ENCODE peak calls at places on chromosome 14, in five cellular contexts. W is heart left ventricle; U is upper lobe of left lung; K is CD8-positive, alpha-beta memory T cell; H is stomach. S is an unnamed sample. For H3K4me1, the result is how much of the 10 kb centered on the place peaks cover.

GRCh38 chr14:88961214-88961613 is 136.8 kb downstream of the TTC8 start:
- DNase-seq in W (no peak), U (no peak), K (no peak), H (no peak), S (no peak)

GRCh38 chr14:64682173-64682710 is 22.0 kb upstream of the PLEKHG3 start:
- DNase-seq in W (peak), U (no peak), K (no peak), H (peak), S (peak)

GRCh38 chr14:31283568-31284252 is 76.1 kb upstream of the HECTD1 start:
- DNase-seq in W (no peak), U (no peak), K (no peak), H (no peak), S (no peak)

GRCh38 chr14:53330441-53330840 is 177.3 kb upstream of the DDHD1 start:
- DNase-seq in W (no peak), U (no peak), K (no peak), H (no peak), S (no peak)

GRCh38 chr14:97380539-97380941 is 583.4 kb downstream of the VRK1 start:
- DNase-seq in W (no peak), U (no peak), K (no peak), H (no peak), S (no peak)

GRCh38 chr14:20757963-20758362 is 10.2 kb upstream of the EDDM3B start:
- DNase-seq in W (peak), U (peak), K (no peak), H (no peak), S (no peak)

GRCh38 chr14:61587397-61587713 is 108.0 kb upstream of the HIF1A start:
- DNase-seq in W (no peak), U (no peak), K (no peak), H (no peak), S (no peak)

GRCh38 chr14:45253754-45254300 is 825 bp upstream of the MIS18BP1 start:
- DNase-seq in W (no peak), U (peak), K (no peak), H (no peak), S (peak)

GRCh38 chr14:28102814-28103213 is 663.8 kb upstream of the FOXG1 start:
- DNase-seq in W (no peak), U (no peak), K (no peak), H (no peak), S (no peak)

GRCh38 chr14:101353422-101353821 is 207.9 kb upstream of the DIO3 start:
- DNase-seq in W (no peak), U (no peak), K (no peak), H (no peak), S (no peak)

GRCh38 chr14:77623201-77623600 is 6.8 kb upstream of the SPTLC2 start:
- DNase-seq in W (peak), U (no peak), K (no peak), H (no peak), S (no peak)

GRCh38 chr14:76956253-76957090 is 72.0 kb downstream of the IRF2BPL start:
- DNase-seq in W (peak), U (peak), K (peak), H (peak), S (peak)

GRCh38 chr14:76882646-76883045 is 56.4 kb downstream of the LRRC74A start:
- DNase-seq in W (no peak), U (no peak), K (no peak), H (no peak), S (no peak)

GRCh38 chr14:100816950-100817901 is 8.7 kb upstream of the MEG3 start:
- DNase-seq in W (no peak), U (no peak), K (no peak), H (no peak), S (no peak)

GRCh38 chr14:32478027-32478426 is 148.9 kb downstream of the AKAP6 start:
- DNase-seq in W (no peak), U (no peak), K (no peak), H (no peak), S (no peak)

GRCh38 chr14:63650336-63650952 is 8.8 kb upstream of the WDR89 start:
- DNase-seq in W (no peak), U (peak), K (peak), H (no peak), S (no peak)

GRCh38 chr14:32343926-32344430 is 14.9 kb downstream of the AKAP6 start:
- DNase-seq in W (no peak), U (no peak), K (no peak), H (no peak), S (no peak)

GRCh38 chr14:31420013-31420318 is 384 bp downstream of the HEATR5A start:
- DNase-seq in W (peak), U (peak), K (no peak), H (peak), S (peak)

GRCh38 chr14:75138492-75138891 is 11.6 kb upstream of the NEK9 start:
- DNase-seq in W (no peak), U (no peak), K (no peak), H (no peak), S (no peak)

GRCh38 chr14:53109028-53109687 is 44.0 kb downstream of the DDHD1 start:
- DNase-seq in W (no peak), U (no peak), K (peak), H (no peak), S (no peak)

GRCh38 chr14:74579447-74580274 is 32.4 kb downstream of the LTBP2 start:
- DNase-seq in W (no peak), U (no peak), K (peak), H (no peak), S (no peak)

DNA sequence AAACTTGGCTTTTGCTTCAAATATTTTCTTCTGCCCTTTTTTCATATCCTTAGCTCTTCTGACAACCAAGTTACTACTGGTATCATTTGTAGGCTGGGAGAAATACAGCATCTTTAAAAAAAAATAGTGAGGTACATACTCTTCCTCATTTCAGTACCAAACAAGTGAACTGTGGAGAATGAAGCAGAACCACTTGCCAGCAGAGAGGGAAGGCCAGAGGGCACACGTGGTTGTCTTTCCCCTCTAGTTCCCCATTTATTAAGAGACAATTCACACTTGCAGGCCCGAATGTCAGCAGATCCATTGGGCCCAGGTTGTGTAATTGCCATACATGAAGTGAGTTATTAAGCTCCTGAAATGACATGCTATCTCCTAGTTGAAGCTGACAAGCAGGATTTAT is 3.2 kb downstream of the SUSD6 start:
- DNase-seq in W (no peak), U (peak), K (no peak), H (no peak), S (no peak)
- H3K4me1 ChIP-seq in W (half or more), U (half or more), K (half or more), H (half or more), S (half or more)

GRCh38 chr14:36654185-36655053 is 7.2 kb upstream of the PAX9 start:
- DNase-seq in W (no peak), U (no peak), K (no peak), H (no peak), S (no peak)
- H3K27ac ChIP-seq in W (no peak), U (no peak), K (no peak), H (no peak), S (no peak)

GRCh38 chr14:103121161-103121845 is 2.0 kb upstream of the TNFAIP2 start:
- DNase-seq in W (peak), U (peak), K (no peak), H (no peak), S (no peak)
- H3K4me1 ChIP-seq in W (half or more), U (half or more), K (under half), H (half or more), S (under half)

GRCh38 chr14:92653162-92653651 is 95.2 kb downstream of the LGMN start:
- DNase-seq in W (no peak), U (no peak), K (no peak), H (no peak), S (no peak)
- H3K27ac ChIP-seq in W (no peak), U (peak), K (no peak), H (peak), S (peak)

GRCh38 chr14:92581966-92582566 is 68.5 kb downstream of the RIN3 start:
- DNase-seq in W (no peak), U (no peak), K (no peak), H (no peak), S (no peak)

GRCh38 chr14:92581206-92581605 is 67.6 kb downstream of the RIN3 start:
- DNase-seq in W (no peak), U (no peak), K (no peak), H (no peak), S (no peak)

GRCh38 chr14:92577321-92577742 is 63.8 kb downstream of the RIN3 start:
- DNase-seq in W (no peak), U (no peak), K (peak), H (no peak), S (no peak)

GRCh38 chr14:92578511-92578910 is 64.9 kb downstream of the RIN3 start:
- DNase-seq in W (no peak), U (no peak), K (no peak), H (no peak), S (no peak)

GRCh38 chr14:92579244-92579643 is 65.7 kb downstream of the RIN3 start:
- DNase-seq in W (no peak), U (no peak), K (no peak), H (no peak), S (no peak)
- H3K4me1 ChIP-seq in W (under half), U (under half), K (half or more), H (under half), S (under half)

GRCh38 chr14:90795744-90796143 is 20.5 kb downstream of the TTC7B start:
- DNase-seq in W (no peak), U (no peak), K (no peak), H (no peak), S (no peak)

GRCh38 chr14:90797451-90797850 is 18.8 kb downstream of the TTC7B start:
- DNase-seq in W (no peak), U (no peak), K (no peak), H (no peak), S (no peak)

GRCh38 chr14:90796319-90796718 is 19.9 kb downstream of the TTC7B start:
- DNase-seq in W (no peak), U (no peak), K (no peak), H (no peak), S (no peak)

GRCh38 chr14:90799420-90799819 is 16.8 kb downstream of the TTC7B start:
- DNase-seq in W (no peak), U (no peak), K (no peak), H (no peak), S (no peak)

DNA sequence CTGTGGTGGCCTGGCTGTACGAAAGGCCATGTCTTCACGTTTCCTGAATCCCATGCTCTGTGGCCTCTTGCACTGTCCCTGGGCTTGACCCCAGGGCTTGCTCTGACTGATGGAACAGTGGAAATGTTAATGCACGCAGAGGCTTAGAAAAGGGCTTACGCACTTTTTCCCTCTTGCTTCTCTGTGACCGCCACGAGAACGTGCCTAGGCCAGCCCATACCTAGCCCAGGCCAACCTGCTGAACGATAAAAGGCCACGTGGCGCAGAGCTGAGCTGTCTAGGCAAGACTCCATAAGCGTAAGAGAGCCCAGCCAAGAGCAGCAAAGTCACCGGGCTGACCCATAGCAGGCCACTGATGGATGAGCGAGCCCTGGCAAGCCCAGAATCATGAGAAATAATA is 18.3 kb downstream of the TTC7B start:
- DNase-seq in W (no peak), U (no peak), K (no peak), H (no peak), S (no peak)
- H3K27ac ChIP-seq in W (no peak), U (no peak), K (no peak), H (no peak), S (peak)

DNA sequence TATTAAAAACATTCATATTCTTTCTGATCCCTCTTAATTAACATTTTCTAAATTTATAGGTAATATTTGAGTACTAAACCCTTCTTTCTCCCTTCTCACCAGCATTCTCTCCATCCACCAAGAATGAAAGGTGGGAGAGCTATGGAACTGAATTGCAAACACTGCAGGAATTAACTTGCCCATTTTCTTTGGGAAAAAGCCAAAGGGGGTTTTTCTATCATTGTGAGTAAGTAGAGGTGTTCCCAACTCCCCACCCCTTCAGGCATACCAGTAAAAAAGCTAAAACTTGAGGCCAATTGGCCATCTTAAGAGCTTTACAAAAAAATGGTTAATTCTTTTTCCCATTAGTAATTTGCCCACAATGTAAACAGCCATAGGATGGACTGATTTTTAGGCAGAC is 23.7 kb downstream of the PCNX1 start:
- DNase-seq in W (no peak), U (no peak), K (no peak), H (no peak), S (no peak)
- H3K4me1 ChIP-seq in W (under half), U (under half), K (under half), H (half or more), S (under half)

DNA sequence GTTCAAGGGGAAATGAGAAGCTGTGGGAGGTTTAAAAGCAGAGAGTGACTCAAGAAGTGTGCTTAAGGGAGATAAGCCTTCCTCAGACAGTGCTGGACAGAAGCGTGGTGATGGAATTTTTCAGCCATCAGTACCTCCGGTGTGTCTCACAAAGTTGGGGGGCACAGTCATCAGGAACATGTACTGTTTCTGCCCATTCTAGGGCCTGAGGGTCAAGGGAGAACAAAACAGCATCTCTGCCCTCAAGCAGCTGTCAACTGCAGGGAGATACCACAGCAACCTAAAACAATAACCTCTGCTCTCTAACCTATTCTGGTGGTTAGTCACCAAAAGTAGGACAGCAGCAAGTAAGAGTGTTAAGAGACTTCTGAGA is 2.0 kb upstream of the STON2 start:
- DNase-seq in W (no peak), U (no peak), K (no peak), H (no peak), S (no peak)
- H3K27ac ChIP-seq in W (no peak), U (peak), K (no peak), H (peak), S (peak)

GRCh38 chr14:99413972-99414371 is 66.7 kb downstream of the SETD3 start:
- DNase-seq in W (no peak), U (no peak), K (no peak), H (no peak), S (no peak)

GRCh38 chr14:99415496-99416281 is 65.0 kb downstream of the SETD3 start:
- DNase-seq in W (peak), U (no peak), K (peak), H (peak), S (peak)

GRCh38 chr14:99413172-99413571 is 67.5 kb downstream of the SETD3 start:
- DNase-seq in W (no peak), U (no peak), K (no peak), H (no peak), S (no peak)

GRCh38 chr14:99410019-99410418 is 70.6 kb downstream of the SETD3 start:
- DNase-seq in W (no peak), U (no peak), K (no peak), H (no peak), S (no peak)

GRCh38 chr14:99412122-99413061 is 68.3 kb downstream of the SETD3 start:
- DNase-seq in W (no peak), U (no peak), K (no peak), H (no peak), S (no peak)
- H3K4me1 ChIP-seq in W (under half), U (under half), K (under half), H (under half), S (under half)

DNA sequence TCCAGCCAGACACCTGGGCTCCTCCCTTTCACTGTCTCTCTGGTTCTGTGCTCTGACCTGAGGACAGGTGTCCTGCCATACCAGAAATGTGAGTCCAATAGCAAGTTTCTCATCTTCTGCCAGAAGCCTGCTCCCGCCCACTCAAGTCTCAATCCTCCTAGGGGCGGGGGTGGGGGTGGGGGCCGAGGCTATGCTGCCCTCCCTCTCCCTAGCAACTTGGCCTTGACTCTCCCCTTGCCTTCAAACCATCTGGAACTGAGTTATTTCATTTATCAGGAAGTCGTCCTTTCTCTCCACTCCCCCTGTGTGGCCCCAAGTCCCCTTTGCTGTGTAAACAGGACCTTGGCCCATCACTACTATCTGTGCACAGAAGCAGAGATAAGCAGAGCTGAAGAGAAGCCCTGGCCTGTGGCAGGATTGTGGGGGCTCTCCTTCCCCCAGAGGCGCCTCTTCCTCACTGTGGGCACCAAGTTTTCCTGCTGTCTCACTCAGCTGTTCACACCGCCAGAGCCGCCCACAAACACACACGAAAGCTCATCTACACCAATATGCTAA is 117.1 kb downstream of the DPF3 start:
- DNase-seq in W (no peak), U (no peak), K (no peak), H (no peak), S (no peak)
- H3K27ac ChIP-seq in W (no peak), U (no peak), K (no peak), H (no peak), S (peak)